ENCODE peak calls at places on chromosomes 13 and 19, in five cellular contexts. W is NAMALWA; K is stimulated activated effector memory CD8-positive, alpha-beta T cell treated with anti-CD3 and anti-CD28 coated beads, Interleukin-12 subunit alpha, Interleukin-12 subunit beta, amount 100 ng/mL, for 72 hours; T is pancreas; O is stimulated activated CD4-positive, alpha-beta T cell treated with anti-CD3 and anti-CD28 coated beads, Interleukin-1b, Interleukin-23, amount 100 ng/mL, for 24 hours. U is an unnamed sample.
A peak's percentile ranks its signal among the peaks of the same experiment; 100 is the strongest.

GRCh38 chr13:63880705-63881104 is 2465.1 kb upstream of the PCDH20 start:
- DNase-seq in O (no peak), W (no peak), K (no peak), T (no peak), U (no peak)

GRCh38 chr19:34253711-34254551 is 423 bp upstream of the GARRE1 start:
- DNase-seq in W (peak; percentile 83), T (peak; percentile 90), K (peak; percentile 78), O (no peak), U (peak; percentile 94)

GRCh38 chr19:33193864-33194362 is at the start of gene LRP3:
- DNase-seq in W (no peak), K (no peak), O (no peak), T (peak; percentile 63), U (peak; percentile 41)

GRCh38 chr19:18789883-18790565 is 1.1 kb downstream of the COMP start:
- DNase-seq in O (peak; percentile 29), K (no peak), W (no peak), T (no peak), U (no peak)

GRCh38 chr19:12331211-12331941 is 2.1 kb downstream of the ZNF563 start:
- DNase-seq in T (no peak), W (no peak), K (peak; percentile 6), O (peak; percentile 75), U (no peak)

GRCh38 chr13:111298214-111298975 is 22.0 kb upstream of the TEX29 start:
- DNase-seq in O (no peak), W (no peak), T (no peak), K (no peak), U (no peak)

GRCh38 chr13:80224468-80224867 is 116.5 kb downstream of the SPRY2 start:
- DNase-seq in W (no peak), K (no peak), O (no peak), T (no peak), U (no peak)

GRCh38 chr19:41265376-41266153 is 1.4 kb downstream of the HNRNPUL1 start:
- DNase-seq in O (no peak), K (no peak), T (no peak), W (peak; percentile 30), U (no peak)

GRCh38 chr13:40585911-40586471 is 80.5 kb downstream of the FOXO1 start:
- DNase-seq in O (no peak), T (no peak), W (no peak), K (no peak), U (no peak)

GRCh38 chr19:39544201-39544903 is 4.4 kb upstream of the EID2 start:
- DNase-seq in K (no peak), O (no peak), T (no peak), W (no peak), U (no peak)